ENCODE peak calls at places on chromosomes 13 and 19, in ten cellular contexts. C is body of pancreas; X is choroid plexus epithelial cell; V is CD8-positive, alpha-beta T cell; L is globus pallidus; R is myocyte; K is amniotic epithelial cell; G is stimulated activated CD4-positive, alpha-beta T cell treated with anti-CD3 and anti-CD28 coated beads, Interleukin-15, amount 100 ng/mL, for 24 hours; J is LoVo; P is activated CD8-positive, alpha-beta memory T cell treated with anti-CD3 and anti-CD28 coated beads for 24 hours. F is an unnamed sample.

GRCh38 chr19:18670313-18670712 is 13.2 kb upstream of the CRTC1 start:
- DNase-seq in C (no peak), X (no peak), V (no peak), L (no peak), R (no peak), K (no peak), G (no peak), J (no peak), P (no peak), F (no peak)

GRCh38 chr19:16871870-16872269 is 16.9 kb upstream of the F2RL3 start:
- DNase-seq in C (no peak), X (no peak), V (no peak), L (no peak), R (no peak), K (no peak), G (no peak), J (no peak), P (no peak), F (no peak)

GRCh38 chr13:46679369-46680180 is 117.4 kb downstream of the ESD start:
- DNase-seq in C (no peak), X (peak; percentile 88), V (peak; percentile 39), L (no peak), R (peak; percentile 70), K (peak; percentile 72), G (peak; percentile 6), J (no peak), P (no peak), F (peak; percentile 80)

GRCh38 chr19:16106121-16106520 is 5.6 kb upstream of the RAB8A start:
- DNase-seq in C (no peak), X (peak; percentile 55), V (no peak), L (no peak), R (no peak), K (peak; percentile 61), G (no peak), J (no peak), P (no peak), F (peak; percentile 62)

GRCh38 chr13:89695343-89696257 is 1651.9 kb upstream of the MIR17HG start:
- DNase-seq in C (peak; percentile 31), X (peak; percentile 69), V (no peak), L (peak; percentile 56), R (peak; percentile 55), K (peak; percentile 55), G (peak; percentile 15), J (peak; percentile 32), P (no peak), F (no peak)

GRCh38 chr19:50551713-50552187 is 16.5 kb downstream of the LRRC4B start:
- DNase-seq in C (no peak), X (no peak), V (no peak), L (peak; percentile 87), R (no peak), K (no peak), G (no peak), J (no peak), P (no peak), F (no peak)

GRCh38 chr19:33306853-33307792 is 4.8 kb upstream of the CEBPA start:
- DNase-seq in C (peak; percentile 85), X (no peak), V (no peak), L (no peak), R (no peak), K (no peak), G (no peak), J (no peak), P (no peak), F (no peak)

GRCh38 chr13:31236211-31236786 is 36.5 kb downstream of the B3GLCT start:
- DNase-seq in C (peak; percentile 18), X (peak; percentile 78), V (no peak), L (peak; percentile 29), R (peak; percentile 41), K (peak; percentile 56), G (no peak), J (peak; percentile 35), P (no peak), F (peak; percentile 55)

GRCh38 chr19:632228-633067 is 889 bp downstream of the POLRMT start:
- DNase-seq in C (no peak), X (peak; percentile 76), V (no peak), L (no peak), R (peak; percentile 29), K (peak; percentile 47), G (peak; percentile 75), J (peak; percentile 54), P (peak; percentile 82), F (peak; percentile 78)

GRCh38 chr13:53382008-53382407 is 353.4 kb downstream of the OLFM4 start:
- DNase-seq in C (no peak), X (no peak), V (no peak), L (no peak), R (no peak), K (no peak), G (no peak), J (no peak), P (no peak), F (no peak)